ENCODE peak calls at places on chromosomes 6 and 20, in six cellular contexts. Z is endothelial cell of umbilical vein, K is HepG2, P is breast epithelium, A is esophagus muscularis mucosa, J is A549. G is an unnamed sample.

GRCh38 chr6:145034664-145035063 is 700.7 kb downstream of the EPM2A start:
- DNase-seq in A (no peak), K (no peak), J (no peak), Z (no peak), P (no peak), G (no peak)

GRCh38 chr6:33732819-33733218 is 13.9 kb downstream of the IP6K3 start:
- DNase-seq in K (no peak), P (no peak), J (no peak), Z (no peak), A (no peak), G (no peak)

GRCh38 chr6:42026540-42026939 is 23.8 kb upstream of the TAF8 start:
- DNase-seq in P (no peak), A (no peak), J (no peak), K (no peak), Z (no peak), G (no peak)

GRCh38 chr20:24735263-24735662 is 213.8 kb upstream of the CST7 start:
- DNase-seq in P (no peak), K (no peak), A (peak), J (no peak), Z (no peak), G (no peak)

GRCh38 chr6:1767481-1768246 is 157.9 kb downstream of the FOXC1 start:
- DNase-seq in Z (peak), K (no peak), A (no peak), P (no peak), J (no peak), G (no peak)

GRCh38 chr20:1524004-1524403 is 32.8 kb upstream of the SIRPB2 start:
- DNase-seq in A (no peak), J (no peak), K (no peak), P (no peak), Z (peak), G (no peak)

GRCh38 chr6:132961122-132961521 is 146.8 kb downstream of the RPS12 start:
- DNase-seq in P (no peak), K (peak), Z (peak), A (no peak), J (no peak), G (no peak)

GRCh38 chr6:138493413-138493812 is 5.9 kb downstream of the NHSL1 start:
- DNase-seq in P (peak), Z (no peak), K (no peak), A (no peak), J (no peak), G (no peak)

GRCh38 chr6:21883528-21883927 is 290.0 kb downstream of the SOX4 start:
- DNase-seq in A (no peak), P (no peak), K (no peak), Z (no peak), J (no peak), G (no peak)

GRCh38 chr6:170096803-170097504 is 193.9 kb downstream of the DLL1 start:
- DNase-seq in P (no peak), J (no peak), A (no peak), K (no peak), Z (no peak), G (peak)

GRCh38 chr20:52490715-52491430 is 299.3 kb upstream of the ZFP64 start:
- DNase-seq in A (peak), J (no peak), P (no peak), K (no peak), Z (peak), G (no peak)

GRCh38 chr6:108277295-108277694 is 16.5 kb upstream of the SNX3 start:
- DNase-seq in K (no peak), A (peak), J (no peak), Z (no peak), P (no peak), G (no peak)

DNA sequence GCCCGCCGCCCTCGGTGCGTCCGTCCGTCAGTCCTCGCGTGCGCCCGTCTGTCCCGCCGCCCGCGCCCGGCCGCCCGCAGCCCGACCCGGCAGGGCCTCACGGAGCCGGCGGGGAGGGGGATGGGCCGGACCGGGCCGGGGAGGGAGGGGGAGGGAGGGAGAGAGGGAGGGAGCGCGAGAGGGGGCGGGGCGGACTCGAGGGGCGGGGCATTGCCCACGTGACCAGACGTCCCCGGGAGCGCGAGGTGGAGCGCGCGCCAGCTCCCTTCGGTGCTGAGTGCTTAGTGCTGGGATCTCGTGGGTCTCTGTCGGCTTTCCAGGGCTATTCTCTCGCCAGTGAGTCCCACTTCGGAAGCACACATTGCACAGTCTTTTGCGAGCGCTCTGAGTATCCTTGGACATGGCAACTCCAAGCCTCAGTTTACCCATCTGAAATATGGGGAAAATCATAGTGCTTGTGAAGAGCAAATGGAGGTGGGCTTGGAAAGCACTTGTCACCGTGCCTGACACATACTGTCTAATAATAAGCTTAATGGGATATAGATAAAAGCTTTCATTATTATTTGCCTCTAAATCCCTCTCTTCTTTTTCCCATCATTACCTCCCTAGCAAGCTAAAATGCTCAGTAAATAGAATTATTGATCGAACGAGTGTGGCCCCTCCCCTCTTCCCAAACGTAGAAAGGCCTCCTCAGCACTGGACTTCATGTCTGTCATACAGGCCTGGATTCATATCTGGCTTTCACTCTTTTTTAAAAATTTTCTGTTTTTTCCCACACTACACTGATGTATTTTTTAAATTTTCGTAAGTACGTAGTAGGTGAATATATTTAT is at the start of gene NCOA6:
- DNase-seq in J (peak), A (peak), P (peak), Z (peak), K (peak), G (peak)
- TF ChIP-seq POLR2A in J (peak), A (no peak), P (no peak), Z (peak), K (peak), G (no peak)

DNA sequence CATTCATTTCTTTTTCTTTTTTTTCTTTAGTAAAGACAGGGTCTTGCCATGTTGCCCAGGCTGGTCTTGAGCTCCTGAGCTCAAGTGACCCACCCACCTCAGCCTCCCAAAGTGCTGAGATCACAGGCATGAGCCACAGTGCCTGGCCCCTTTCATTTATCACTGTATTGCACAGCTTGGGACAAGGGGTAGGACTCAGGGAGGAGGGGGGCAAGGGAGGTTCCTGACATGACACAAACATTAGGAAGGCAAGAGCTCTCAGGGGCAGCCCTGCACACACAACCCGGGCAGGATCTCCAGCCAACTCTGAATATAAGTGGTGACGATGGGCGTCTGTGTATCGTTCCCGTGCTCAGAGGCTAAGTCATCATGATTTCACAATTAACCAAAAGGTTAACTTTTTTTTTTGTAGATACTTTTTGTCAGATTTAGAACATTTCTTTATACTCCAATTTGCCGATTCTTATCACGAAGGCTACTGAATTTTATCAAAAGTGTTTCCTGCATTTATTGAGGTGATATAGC is 19.9 kb downstream of the SLC2A4RG start:
- DNase-seq in P (no peak), Z (no peak), A (no peak), K (no peak), J (no peak), G (no peak)
- TF ChIP-seq POLR2A in P (no peak), Z (no peak), A (no peak), K (no peak), J (no peak), G (no peak)

DNA sequence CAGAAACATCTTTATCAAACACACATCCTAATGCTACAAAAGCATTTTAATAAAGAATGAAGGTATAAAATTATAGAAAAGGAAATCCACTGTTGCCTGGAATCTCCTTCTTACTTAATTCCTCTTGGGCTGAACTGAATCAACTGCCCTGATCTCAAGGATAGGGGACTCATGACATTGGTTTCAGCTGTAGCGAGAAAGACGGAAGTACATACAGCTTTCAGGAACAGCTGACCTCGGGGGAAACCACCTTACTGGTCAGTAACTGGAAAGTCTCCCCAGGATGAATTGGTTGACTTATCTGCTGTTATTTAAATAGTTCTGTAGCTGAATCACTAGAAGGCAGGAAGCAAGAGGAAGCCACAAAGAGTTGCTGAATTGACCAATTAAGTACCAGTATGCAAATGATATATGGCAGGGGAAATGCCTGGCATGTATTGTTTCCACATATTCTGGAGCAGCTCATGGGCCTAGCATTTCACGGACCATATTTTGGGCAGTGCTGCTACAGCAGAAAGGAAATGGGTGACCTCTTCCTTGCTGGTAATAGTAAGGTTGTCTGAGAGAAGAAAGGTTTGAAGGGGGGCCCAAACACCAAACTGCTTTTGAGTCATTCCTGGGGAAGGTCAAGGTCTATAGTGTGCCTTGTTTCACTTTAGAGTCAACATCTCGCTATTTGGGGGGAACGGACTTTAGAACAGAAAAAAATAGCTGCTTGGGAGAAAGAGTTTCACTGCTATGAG is 43.7 kb upstream of the MAP7 start:
- DNase-seq in J (no peak), K (peak), P (no peak), Z (peak), A (no peak), G (no peak)
- TF ChIP-seq POLR2A in J (no peak), K (no peak), P (no peak), Z (no peak), A (no peak), G (no peak)

GRCh38 chr20:37837934-37838333 is 65.0 kb upstream of the VSTM2L start:
- DNase-seq in J (no peak), P (no peak), K (no peak), Z (no peak), A (no peak), G (no peak)
- TF ChIP-seq POLR2A in J (no peak), P (no peak), K (no peak), Z (no peak), A (no peak), G (no peak)

GRCh38 chr6:30828027-30828962 is 56.0 kb upstream of the DDR1 start:
- DNase-seq in K (peak), J (peak), A (peak), P (peak), Z (peak), G (peak)
- TF ChIP-seq POLR2A in K (no peak), J (no peak), A (no peak), P (no peak), Z (no peak), G (no peak)

G was measured in uterus.